ENCODE peak calls at places on chromosomes 3 and 15, in ten cellular contexts. One of them, this sample, is unnamed.

GRCh38 chr3:58093573-58094195 is 85.5 kb downstream of the FLNB start:
- DNase-seq in thoracic aorta: no peak
- DNase-seq in IMR-90: peak
- DNase-seq in CD8-positive, alpha-beta T cell: no peak
- DNase-seq in HCT116: no peak
- DNase-seq in neural progenitor cell: no peak
- DNase-seq in transverse colon: no peak
- DNase-seq in heart left ventricle: no peak
- DNase-seq in hepatocyte: no peak
- DNase-seq in AG04450: no peak
- DNase-seq in this sample: no peak

GRCh38 chr3:4826237-4827100 is 152.8 kb upstream of the BHLHE40 start:
- DNase-seq in AG04450: no peak
- DNase-seq in CD8-positive, alpha-beta T cell: no peak
- DNase-seq in hepatocyte: no peak
- DNase-seq in HCT116: no peak
- DNase-seq in IMR-90: no peak
- DNase-seq in heart left ventricle: peak
- DNase-seq in thoracic aorta: peak
- DNase-seq in neural progenitor cell: no peak
- DNase-seq in transverse colon: peak
- DNase-seq in this sample: peak

GRCh38 chr3:96330795-96331194 is 483.6 kb upstream of the EPHA6 start:
- DNase-seq in AG04450: no peak
- DNase-seq in hepatocyte: no peak
- DNase-seq in transverse colon: no peak
- DNase-seq in HCT116: no peak
- DNase-seq in IMR-90: no peak
- DNase-seq in CD8-positive, alpha-beta T cell: no peak
- DNase-seq in neural progenitor cell: no peak
- DNase-seq in heart left ventricle: no peak
- DNase-seq in thoracic aorta: no peak
- DNase-seq in this sample: no peak

GRCh38 chr3:123663977-123664376 is 79.1 kb upstream of the HACD2 start:
- DNase-seq in hepatocyte: no peak
- DNase-seq in thoracic aorta: no peak
- DNase-seq in CD8-positive, alpha-beta T cell: no peak
- DNase-seq in neural progenitor cell: no peak
- DNase-seq in heart left ventricle: no peak
- DNase-seq in HCT116: no peak
- DNase-seq in AG04450: no peak
- DNase-seq in IMR-90: no peak
- DNase-seq in transverse colon: no peak
- DNase-seq in this sample: no peak

GRCh38 chr3:4162132-4162531 is 141.0 kb upstream of the SETMAR start:
- DNase-seq in thoracic aorta: no peak
- DNase-seq in hepatocyte: peak
- DNase-seq in neural progenitor cell: no peak
- DNase-seq in AG04450: no peak
- DNase-seq in heart left ventricle: no peak
- DNase-seq in HCT116: no peak
- DNase-seq in transverse colon: no peak
- DNase-seq in CD8-positive, alpha-beta T cell: no peak
- DNase-seq in IMR-90: no peak
- DNase-seq in this sample: peak

GRCh38 chr3:99658274-99658673 is 19.9 kb downstream of the COL8A1 start:
- DNase-seq in heart left ventricle: no peak
- DNase-seq in AG04450: no peak
- DNase-seq in HCT116: no peak
- DNase-seq in neural progenitor cell: no peak
- DNase-seq in CD8-positive, alpha-beta T cell: no peak
- DNase-seq in IMR-90: no peak
- DNase-seq in thoracic aorta: no peak
- DNase-seq in hepatocyte: no peak
- DNase-seq in transverse colon: no peak
- DNase-seq in this sample: no peak

GRCh38 chr15:72358532-72359180 is 17.2 kb downstream of the HEXA start:
- DNase-seq in transverse colon: peak
- DNase-seq in CD8-positive, alpha-beta T cell: no peak
- DNase-seq in hepatocyte: no peak
- DNase-seq in thoracic aorta: no peak
- DNase-seq in HCT116: no peak
- DNase-seq in neural progenitor cell: no peak
- DNase-seq in IMR-90: peak
- DNase-seq in AG04450: peak
- DNase-seq in heart left ventricle: peak
- DNase-seq in this sample: peak

GRCh38 chr15:42584031-42584765 is 8.8 kb downstream of the STARD9 start:
- DNase-seq in hepatocyte: no peak
- DNase-seq in thoracic aorta: no peak
- DNase-seq in transverse colon: no peak
- DNase-seq in IMR-90: peak
- DNase-seq in CD8-positive, alpha-beta T cell: no peak
- DNase-seq in neural progenitor cell: peak
- DNase-seq in heart left ventricle: no peak
- DNase-seq in AG04450: no peak
- DNase-seq in HCT116: no peak
- DNase-seq in this sample: no peak

GRCh38 chr3:39051649-39052557 is at the start of the genes SCN11A and WDR48:
- DNase-seq in heart left ventricle: peak
- DNase-seq in thoracic aorta: peak
- DNase-seq in transverse colon: peak
- DNase-seq in AG04450: peak
- DNase-seq in neural progenitor cell: peak
- DNase-seq in CD8-positive, alpha-beta T cell: peak
- DNase-seq in hepatocyte: peak
- DNase-seq in HCT116: peak
- DNase-seq in IMR-90: peak
- DNase-seq in this sample: peak

GRCh38 chr3:39052613-39053012 is 797 bp downstream of the WDR48 start:
- DNase-seq in HCT116: no peak
- DNase-seq in transverse colon: no peak
- DNase-seq in thoracic aorta: no peak
- DNase-seq in hepatocyte: no peak
- DNase-seq in CD8-positive, alpha-beta T cell: no peak
- DNase-seq in heart left ventricle: no peak
- DNase-seq in neural progenitor cell: peak
- DNase-seq in AG04450: no peak
- DNase-seq in IMR-90: no peak
- DNase-seq in this sample: no peak

DNA sequence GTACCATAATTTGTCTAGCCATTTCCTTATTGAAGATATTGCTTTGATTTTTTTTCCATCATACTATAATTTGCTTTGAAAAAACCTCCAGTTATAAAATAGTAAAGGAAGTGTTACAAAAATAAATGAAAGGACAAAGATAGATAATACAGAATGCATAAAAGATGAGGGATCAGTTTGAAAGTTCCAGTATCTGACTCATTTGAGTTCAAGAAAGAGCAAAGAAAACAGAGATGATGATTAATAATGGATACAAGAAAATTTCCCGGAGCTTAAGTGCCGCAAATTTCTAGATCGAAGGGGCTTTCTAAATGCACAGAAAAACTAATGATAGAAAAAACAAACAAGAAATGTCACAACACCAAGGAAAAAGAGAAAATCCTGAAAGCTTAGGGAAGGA is 4.3 kb downstream of the WDR48 start:
- DNase-seq in hepatocyte: no peak
- DNase-seq in heart left ventricle: no peak
- DNase-seq in neural progenitor cell: no peak
- DNase-seq in transverse colon: no peak
- DNase-seq in thoracic aorta: no peak
- DNase-seq in CD8-positive, alpha-beta T cell: no peak
- DNase-seq in IMR-90: no peak
- DNase-seq in AG04450: no peak
- DNase-seq in HCT116: no peak
- DNase-seq in this sample: no peak
- H3K27ac ChIP-seq in hepatocyte: no peak
- H3K27ac ChIP-seq in heart left ventricle: no peak
- H3K27ac ChIP-seq in neural progenitor cell: peak
- H3K27ac ChIP-seq in transverse colon: no peak
- H3K27ac ChIP-seq in thoracic aorta: no peak
- H3K27ac ChIP-seq in CD8-positive, alpha-beta T cell: no peak
- H3K27ac ChIP-seq in IMR-90: no peak
- H3K27ac ChIP-seq in AG04450: no peak
- H3K27ac ChIP-seq in HCT116: no peak
- H3K27ac ChIP-seq in this sample: no peak

DNA sequence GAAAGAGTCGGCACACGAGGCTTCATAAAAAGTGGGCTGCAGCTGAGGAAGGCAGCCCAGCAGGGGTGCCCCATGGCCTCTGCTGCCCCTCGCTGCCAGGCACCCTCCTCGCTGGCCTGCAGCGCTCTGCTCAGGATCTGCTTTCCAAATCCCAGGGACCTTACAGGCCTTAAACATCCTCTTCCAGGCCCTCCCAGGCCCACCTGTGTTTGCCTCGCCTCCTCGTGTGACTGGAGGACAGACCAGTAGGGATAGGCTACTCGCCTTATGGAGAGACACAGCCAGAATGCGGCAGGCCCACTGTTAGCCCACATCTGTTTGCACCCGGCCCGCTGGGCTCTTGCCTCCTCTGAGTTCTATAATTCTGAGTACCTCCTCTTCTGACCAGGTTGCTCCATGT is 124.5 kb upstream of the PLXNA1 start:
- DNase-seq in heart left ventricle: no peak
- DNase-seq in AG04450: no peak
- DNase-seq in HCT116: no peak
- DNase-seq in transverse colon: no peak
- DNase-seq in neural progenitor cell: no peak
- DNase-seq in thoracic aorta: no peak
- DNase-seq in CD8-positive, alpha-beta T cell: no peak
- DNase-seq in hepatocyte: no peak
- DNase-seq in IMR-90: no peak
- DNase-seq in this sample: no peak
- H3K27ac ChIP-seq in heart left ventricle: no peak
- H3K27ac ChIP-seq in AG04450: peak
- H3K27ac ChIP-seq in HCT116: no peak
- H3K27ac ChIP-seq in transverse colon: no peak
- H3K27ac ChIP-seq in neural progenitor cell: no peak
- H3K27ac ChIP-seq in thoracic aorta: no peak
- H3K27ac ChIP-seq in CD8-positive, alpha-beta T cell: no peak
- H3K27ac ChIP-seq in hepatocyte: no peak
- H3K27ac ChIP-seq in IMR-90: no peak
- H3K27ac ChIP-seq in this sample: no peak

GRCh38 chr15:55198706-55199105 is 2.0 kb upstream of the RSL24D1 start:
- DNase-seq in neural progenitor cell: no peak
- DNase-seq in hepatocyte: no peak
- DNase-seq in transverse colon: no peak
- DNase-seq in AG04450: no peak
- DNase-seq in IMR-90: no peak
- DNase-seq in heart left ventricle: no peak
- DNase-seq in HCT116: no peak
- DNase-seq in thoracic aorta: no peak
- DNase-seq in CD8-positive, alpha-beta T cell: no peak
- DNase-seq in this sample: no peak

GRCh38 chr15:55202206-55202605 is 5.5 kb upstream of the RSL24D1 start:
- DNase-seq in IMR-90: no peak
- DNase-seq in transverse colon: no peak
- DNase-seq in heart left ventricle: no peak
- DNase-seq in thoracic aorta: no peak
- DNase-seq in AG04450: no peak
- DNase-seq in hepatocyte: no peak
- DNase-seq in HCT116: no peak
- DNase-seq in CD8-positive, alpha-beta T cell: no peak
- DNase-seq in neural progenitor cell: no peak
- DNase-seq in this sample: no peak

GRCh38 chr15:55204464-55204863 is 7.7 kb upstream of the RSL24D1 start:
- DNase-seq in IMR-90: no peak
- DNase-seq in HCT116: no peak
- DNase-seq in transverse colon: no peak
- DNase-seq in CD8-positive, alpha-beta T cell: no peak
- DNase-seq in AG04450: no peak
- DNase-seq in hepatocyte: no peak
- DNase-seq in thoracic aorta: no peak
- DNase-seq in heart left ventricle: no peak
- DNase-seq in neural progenitor cell: no peak
- DNase-seq in this sample: no peak
- H3K27ac ChIP-seq in IMR-90: no peak
- H3K27ac ChIP-seq in HCT116: no peak
- H3K27ac ChIP-seq in transverse colon: no peak
- H3K27ac ChIP-seq in CD8-positive, alpha-beta T cell: no peak
- H3K27ac ChIP-seq in AG04450: no peak
- H3K27ac ChIP-seq in hepatocyte: no peak
- H3K27ac ChIP-seq in thoracic aorta: no peak
- H3K27ac ChIP-seq in heart left ventricle: no peak
- H3K27ac ChIP-seq in neural progenitor cell: no peak
- H3K27ac ChIP-seq in this sample: no peak

GRCh38 chr15:37819191-37819590 is 115.2 kb upstream of the TMCO5A start:
- DNase-seq in CD8-positive, alpha-beta T cell: no peak
- DNase-seq in neural progenitor cell: no peak
- DNase-seq in hepatocyte: no peak
- DNase-seq in AG04450: no peak
- DNase-seq in heart left ventricle: no peak
- DNase-seq in IMR-90: peak
- DNase-seq in HCT116: no peak
- DNase-seq in transverse colon: no peak
- DNase-seq in thoracic aorta: no peak
- DNase-seq in this sample: no peak

GRCh38 chr15:37818152-37818677 is 116.2 kb upstream of the TMCO5A start:
- DNase-seq in thoracic aorta: no peak
- DNase-seq in IMR-90: no peak
- DNase-seq in HCT116: no peak
- DNase-seq in heart left ventricle: no peak
- DNase-seq in neural progenitor cell: no peak
- DNase-seq in transverse colon: no peak
- DNase-seq in hepatocyte: no peak
- DNase-seq in AG04450: no peak
- DNase-seq in CD8-positive, alpha-beta T cell: no peak
- DNase-seq in this sample: no peak

GRCh38 chr15:37823601-37824275 is 110.7 kb upstream of the TMCO5A start:
- DNase-seq in heart left ventricle: no peak
- DNase-seq in hepatocyte: no peak
- DNase-seq in IMR-90: no peak
- DNase-seq in HCT116: no peak
- DNase-seq in neural progenitor cell: no peak
- DNase-seq in thoracic aorta: no peak
- DNase-seq in transverse colon: no peak
- DNase-seq in CD8-positive, alpha-beta T cell: no peak
- DNase-seq in AG04450: no peak
- DNase-seq in this sample: no peak

GRCh38 chr15:37824717-37825382 is 109.6 kb upstream of the TMCO5A start:
- DNase-seq in transverse colon: no peak
- DNase-seq in thoracic aorta: no peak
- DNase-seq in HCT116: peak
- DNase-seq in hepatocyte: peak
- DNase-seq in heart left ventricle: no peak
- DNase-seq in IMR-90: peak
- DNase-seq in CD8-positive, alpha-beta T cell: no peak
- DNase-seq in neural progenitor cell: no peak
- DNase-seq in AG04450: peak
- DNase-seq in this sample: no peak

DNA sequence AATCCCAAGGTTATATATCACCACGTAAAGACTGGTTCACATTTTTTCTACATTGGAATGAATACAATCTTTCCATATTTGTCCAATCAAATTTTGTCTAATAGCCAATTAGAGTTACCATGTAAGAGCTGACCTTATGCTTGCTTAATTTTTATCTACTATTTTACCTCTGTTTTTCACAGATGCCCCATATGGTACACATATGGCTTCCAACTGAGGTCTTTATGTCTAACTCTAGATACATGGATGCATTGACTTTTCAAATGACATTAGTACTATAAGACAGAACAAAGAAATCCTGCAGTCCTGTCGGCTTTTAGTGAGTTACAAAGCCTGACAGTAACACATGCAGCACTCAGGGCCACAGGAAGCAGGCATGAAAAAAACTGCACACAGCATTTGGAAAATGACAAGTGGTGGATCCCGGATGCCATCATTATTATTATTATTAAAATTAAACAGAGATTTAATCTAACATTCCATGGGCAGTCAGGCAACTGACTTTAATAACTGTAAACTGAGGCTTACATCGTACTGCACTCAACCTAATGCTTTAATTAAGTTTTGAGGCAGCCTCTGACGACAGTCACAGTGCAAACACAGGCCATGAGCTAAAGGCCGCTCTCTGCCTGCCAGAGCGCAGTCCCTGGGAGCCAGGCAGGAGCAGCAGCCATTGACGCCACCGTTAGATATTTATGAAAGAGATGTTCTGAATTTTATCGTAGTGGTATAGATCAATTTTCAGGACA is 113.9 kb upstream of the TMCO5A start:
- DNase-seq in HCT116: no peak
- DNase-seq in transverse colon: no peak
- DNase-seq in AG04450: no peak
- DNase-seq in CD8-positive, alpha-beta T cell: no peak
- DNase-seq in IMR-90: no peak
- DNase-seq in heart left ventricle: no peak
- DNase-seq in hepatocyte: no peak
- DNase-seq in thoracic aorta: no peak
- DNase-seq in neural progenitor cell: no peak
- DNase-seq in this sample: no peak
- H3K27ac ChIP-seq in HCT116: no peak
- H3K27ac ChIP-seq in transverse colon: no peak
- H3K27ac ChIP-seq in AG04450: no peak
- H3K27ac ChIP-seq in CD8-positive, alpha-beta T cell: no peak
- H3K27ac ChIP-seq in IMR-90: no peak
- H3K27ac ChIP-seq in heart left ventricle: no peak
- H3K27ac ChIP-seq in hepatocyte: no peak
- H3K27ac ChIP-seq in thoracic aorta: no peak
- H3K27ac ChIP-seq in neural progenitor cell: no peak
- H3K27ac ChIP-seq in this sample: no peak

This sample was measured in stomach.